ENCODE peak calls at places on chromosomes 3 and 15, in five cellular contexts. One of them, this sample, is unnamed.

GRCh38 chr3:141729240-141729639 is 8.9 kb upstream of the RNF7 start:
- DNase-seq in activated T-cell treated with anti-CD3 and anti-CD28 coated beads, Interleukin-2, amount 50 U/mL, for 72 hours: no peak
- DNase-seq in cardiac muscle cell: no peak
- DNase-seq in RWPE2: no peak
- DNase-seq in CD4-positive, alpha-beta T cell: no peak
- DNase-seq in this sample: no peak

GRCh38 chr3:150170843-150171513 is 200.3 kb upstream of the PFN2 start:
- DNase-seq in activated T-cell treated with anti-CD3 and anti-CD28 coated beads, Interleukin-2, amount 50 U/mL, for 72 hours: no peak
- DNase-seq in cardiac muscle cell: no peak
- DNase-seq in RWPE2: no peak
- DNase-seq in CD4-positive, alpha-beta T cell: no peak
- DNase-seq in this sample: no peak

GRCh38 chr15:73617910-73618309 is 15.3 kb downstream of the NPTN start:
- DNase-seq in activated T-cell treated with anti-CD3 and anti-CD28 coated beads, Interleukin-2, amount 50 U/mL, for 72 hours: no peak
- DNase-seq in cardiac muscle cell: no peak
- DNase-seq in RWPE2: no peak
- DNase-seq in CD4-positive, alpha-beta T cell: no peak
- DNase-seq in this sample: no peak

GRCh38 chr3:194132465-194133358 is 3.2 kb upstream of the HES1 start:
- DNase-seq in activated T-cell treated with anti-CD3 and anti-CD28 coated beads, Interleukin-2, amount 50 U/mL, for 72 hours: no peak
- DNase-seq in cardiac muscle cell: no peak
- DNase-seq in RWPE2: no peak
- DNase-seq in CD4-positive, alpha-beta T cell: no peak
- DNase-seq in this sample: no peak

GRCh38 chr15:56017920-56018319 is 24.5 kb upstream of the NEDD4 start:
- DNase-seq in activated T-cell treated with anti-CD3 and anti-CD28 coated beads, Interleukin-2, amount 50 U/mL, for 72 hours: no peak
- DNase-seq in cardiac muscle cell: no peak
- DNase-seq in RWPE2: no peak
- DNase-seq in CD4-positive, alpha-beta T cell: no peak
- DNase-seq in this sample: no peak

GRCh38 chr3:116443096-116443793 is 2.0 kb downstream of the LSAMP start:
- DNase-seq in activated T-cell treated with anti-CD3 and anti-CD28 coated beads, Interleukin-2, amount 50 U/mL, for 72 hours: no peak
- DNase-seq in cardiac muscle cell: no peak
- DNase-seq in RWPE2: no peak
- DNase-seq in CD4-positive, alpha-beta T cell: no peak
- DNase-seq in this sample: no peak

GRCh38 chr15:70261083-70261482 is 163.4 kb upstream of the TLE3 start:
- DNase-seq in activated T-cell treated with anti-CD3 and anti-CD28 coated beads, Interleukin-2, amount 50 U/mL, for 72 hours: no peak
- DNase-seq in cardiac muscle cell: no peak
- DNase-seq in RWPE2: no peak
- DNase-seq in CD4-positive, alpha-beta T cell: no peak
- DNase-seq in this sample: no peak

GRCh38 chr3:170695486-170696069 is 109.7 kb upstream of the SLC7A14 start:
- DNase-seq in activated T-cell treated with anti-CD3 and anti-CD28 coated beads, Interleukin-2, amount 50 U/mL, for 72 hours: no peak
- DNase-seq in cardiac muscle cell: no peak
- DNase-seq in RWPE2: no peak
- DNase-seq in CD4-positive, alpha-beta T cell: no peak
- DNase-seq in this sample: no peak

GRCh38 chr3:69251078-69251805 is 128.8 kb upstream of the LMOD3 start:
- DNase-seq in activated T-cell treated with anti-CD3 and anti-CD28 coated beads, Interleukin-2, amount 50 U/mL, for 72 hours: no peak
- DNase-seq in cardiac muscle cell: peak
- DNase-seq in RWPE2: no peak
- DNase-seq in CD4-positive, alpha-beta T cell: no peak
- DNase-seq in this sample: no peak

GRCh38 chr3:39132096-39133092 is 21.0 kb downstream of the CSRNP1 start:
- DNase-seq in activated T-cell treated with anti-CD3 and anti-CD28 coated beads, Interleukin-2, amount 50 U/mL, for 72 hours: no peak
- DNase-seq in cardiac muscle cell: no peak
- DNase-seq in RWPE2: no peak
- DNase-seq in CD4-positive, alpha-beta T cell: no peak
- DNase-seq in this sample: no peak

GRCh38 chr3:80606073-80606472 is 838.3 kb upstream of the ROBO1 start:
- DNase-seq in activated T-cell treated with anti-CD3 and anti-CD28 coated beads, Interleukin-2, amount 50 U/mL, for 72 hours: no peak
- DNase-seq in cardiac muscle cell: no peak
- DNase-seq in RWPE2: no peak
- DNase-seq in CD4-positive, alpha-beta T cell: no peak
- DNase-seq in this sample: no peak

GRCh38 chr3:184874709-184875644 is 63.0 kb downstream of the VPS8 start:
- DNase-seq in activated T-cell treated with anti-CD3 and anti-CD28 coated beads, Interleukin-2, amount 50 U/mL, for 72 hours: peak
- DNase-seq in cardiac muscle cell: peak
- DNase-seq in RWPE2: no peak
- DNase-seq in CD4-positive, alpha-beta T cell: no peak
- DNase-seq in this sample: peak

GRCh38 chr3:175208316-175208715 is 349.2 kb downstream of the NAALADL2 start:
- DNase-seq in activated T-cell treated with anti-CD3 and anti-CD28 coated beads, Interleukin-2, amount 50 U/mL, for 72 hours: no peak
- DNase-seq in cardiac muscle cell: no peak
- DNase-seq in RWPE2: no peak
- DNase-seq in CD4-positive, alpha-beta T cell: no peak
- DNase-seq in this sample: no peak

GRCh38 chr15:100788731-100789105 is 90.9 kb upstream of the ALDH1A3 start:
- DNase-seq in activated T-cell treated with anti-CD3 and anti-CD28 coated beads, Interleukin-2, amount 50 U/mL, for 72 hours: no peak
- DNase-seq in cardiac muscle cell: no peak
- DNase-seq in RWPE2: no peak
- DNase-seq in CD4-positive, alpha-beta T cell: no peak
- DNase-seq in this sample: no peak

GRCh38 chr3:140164922-140165590 is 230.1 kb downstream of the CLSTN2 start:
- DNase-seq in activated T-cell treated with anti-CD3 and anti-CD28 coated beads, Interleukin-2, amount 50 U/mL, for 72 hours: no peak
- DNase-seq in cardiac muscle cell: no peak
- DNase-seq in RWPE2: no peak
- DNase-seq in CD4-positive, alpha-beta T cell: no peak
- DNase-seq in this sample: no peak

GRCh38 chr15:45027220-45027619 is 4.2 kb downstream of the SORD start:
- DNase-seq in activated T-cell treated with anti-CD3 and anti-CD28 coated beads, Interleukin-2, amount 50 U/mL, for 72 hours: no peak
- DNase-seq in cardiac muscle cell: peak
- DNase-seq in RWPE2: no peak
- DNase-seq in CD4-positive, alpha-beta T cell: no peak
- DNase-seq in this sample: no peak

GRCh38 chr3:106862067-106862466 is 515.2 kb upstream of the CCDC54 start:
- DNase-seq in activated T-cell treated with anti-CD3 and anti-CD28 coated beads, Interleukin-2, amount 50 U/mL, for 72 hours: no peak
- DNase-seq in cardiac muscle cell: no peak
- DNase-seq in RWPE2: no peak
- DNase-seq in CD4-positive, alpha-beta T cell: no peak
- DNase-seq in this sample: no peak

GRCh38 chr3:14803981-14804834 is 14.6 kb upstream of the FGD5 start:
- DNase-seq in activated T-cell treated with anti-CD3 and anti-CD28 coated beads, Interleukin-2, amount 50 U/mL, for 72 hours: no peak
- DNase-seq in cardiac muscle cell: no peak
- DNase-seq in RWPE2: no peak
- DNase-seq in CD4-positive, alpha-beta T cell: no peak
- DNase-seq in this sample: no peak

GRCh38 chr15:48285329-48286214 is 45.7 kb upstream of the DUT start:
- DNase-seq in activated T-cell treated with anti-CD3 and anti-CD28 coated beads, Interleukin-2, amount 50 U/mL, for 72 hours: peak
- DNase-seq in cardiac muscle cell: peak
- DNase-seq in RWPE2: no peak
- DNase-seq in CD4-positive, alpha-beta T cell: peak
- DNase-seq in this sample: peak

GRCh38 chr3:158471639-158472294 is 99.2 kb upstream of the MLF1 start:
- DNase-seq in activated T-cell treated with anti-CD3 and anti-CD28 coated beads, Interleukin-2, amount 50 U/mL, for 72 hours: no peak
- DNase-seq in cardiac muscle cell: no peak
- DNase-seq in RWPE2: no peak
- DNase-seq in CD4-positive, alpha-beta T cell: no peak
- DNase-seq in this sample: no peak

GRCh38 chr3:106198828-106199194 is 330.0 kb upstream of the CBLB start:
- DNase-seq in activated T-cell treated with anti-CD3 and anti-CD28 coated beads, Interleukin-2, amount 50 U/mL, for 72 hours: no peak
- DNase-seq in cardiac muscle cell: no peak
- DNase-seq in RWPE2: no peak
- DNase-seq in CD4-positive, alpha-beta T cell: no peak
- DNase-seq in this sample: no peak

GRCh38 chr3:108130705-108131104 is 39.9 kb upstream of the CD47 start:
- DNase-seq in activated T-cell treated with anti-CD3 and anti-CD28 coated beads, Interleukin-2, amount 50 U/mL, for 72 hours: no peak
- DNase-seq in cardiac muscle cell: no peak
- DNase-seq in RWPE2: no peak
- DNase-seq in CD4-positive, alpha-beta T cell: no peak
- DNase-seq in this sample: no peak

GRCh38 chr3:143754090-143754489 is 94.2 kb downstream of the SLC9A9 start:
- DNase-seq in activated T-cell treated with anti-CD3 and anti-CD28 coated beads, Interleukin-2, amount 50 U/mL, for 72 hours: no peak
- DNase-seq in cardiac muscle cell: no peak
- DNase-seq in RWPE2: no peak
- DNase-seq in CD4-positive, alpha-beta T cell: no peak
- DNase-seq in this sample: no peak

GRCh38 chr15:45183001-45183400 is 4.8 kb downstream of the SHF start:
- DNase-seq in activated T-cell treated with anti-CD3 and anti-CD28 coated beads, Interleukin-2, amount 50 U/mL, for 72 hours: no peak
- DNase-seq in cardiac muscle cell: no peak
- DNase-seq in RWPE2: no peak
- DNase-seq in CD4-positive, alpha-beta T cell: no peak
- DNase-seq in this sample: no peak

GRCh38 chr15:71149645-71150557 is 34.6 kb downstream of the THSD4 start:
- DNase-seq in activated T-cell treated with anti-CD3 and anti-CD28 coated beads, Interleukin-2, amount 50 U/mL, for 72 hours: no peak
- DNase-seq in cardiac muscle cell: peak
- DNase-seq in RWPE2: no peak
- DNase-seq in CD4-positive, alpha-beta T cell: no peak
- DNase-seq in this sample: no peak

GRCh38 chr3:145015243-145015642 is 1043.6 kb downstream of the DIPK2A start:
- DNase-seq in activated T-cell treated with anti-CD3 and anti-CD28 coated beads, Interleukin-2, amount 50 U/mL, for 72 hours: no peak
- DNase-seq in cardiac muscle cell: no peak
- DNase-seq in RWPE2: no peak
- DNase-seq in CD4-positive, alpha-beta T cell: no peak
- DNase-seq in this sample: no peak

GRCh38 chr15:74793135-74794028 is 11.5 kb downstream of the CSK start:
- DNase-seq in activated T-cell treated with anti-CD3 and anti-CD28 coated beads, Interleukin-2, amount 50 U/mL, for 72 hours: peak
- DNase-seq in cardiac muscle cell: no peak
- DNase-seq in RWPE2: no peak
- DNase-seq in CD4-positive, alpha-beta T cell: peak
- DNase-seq in this sample: no peak

GRCh38 chr3:185715091-185715490 is 109.8 kb downstream of the IGF2BP2 start:
- DNase-seq in activated T-cell treated with anti-CD3 and anti-CD28 coated beads, Interleukin-2, amount 50 U/mL, for 72 hours: no peak
- DNase-seq in cardiac muscle cell: peak
- DNase-seq in RWPE2: no peak
- DNase-seq in CD4-positive, alpha-beta T cell: no peak
- DNase-seq in this sample: no peak

GRCh38 chr3:159260049-159260662 is 458.3 kb downstream of the MFSD1 start:
- DNase-seq in activated T-cell treated with anti-CD3 and anti-CD28 coated beads, Interleukin-2, amount 50 U/mL, for 72 hours: peak
- DNase-seq in cardiac muscle cell: peak
- DNase-seq in RWPE2: no peak
- DNase-seq in CD4-positive, alpha-beta T cell: no peak
- DNase-seq in this sample: peak

This sample was measured in NCI-H2107.